ENCODE peak calls at places on chromosomes 13 and 19, in ten cellular contexts. S is NCI-H1048; X is heart right ventricle; Q is stimulated activated naive CD8-positive, alpha-beta T cell treated with anti-CD3 and anti-CD28 coated beads, Interleukin-15, Interleukin-2, amounts not matched to agents 100 U/mL and 50 U/mL, for 24 hours; R is T-helper 17 cell; K is GF-D8; Y is transverse colon; V is nephron progenitor cell; F is HCT116; J is Peyer's patch. A is an unnamed sample.

GRCh38 chr13:99629641-99630040 is 128.4 kb downstream of the TM9SF2 start:
- DNase-seq in S (no peak), X (no peak), Q (no peak), R (no peak), K (no peak), Y (no peak), V (no peak), F (no peak), J (no peak), A (no peak)

GRCh38 chr13:46119883-46120614 is 15.2 kb upstream of the CPB2 start:
- DNase-seq in S (no peak), X (no peak), Q (no peak), R (no peak), K (no peak), Y (no peak), V (no peak), F (peak), J (no peak), A (no peak)

GRCh38 chr19:46602392-46603194 is 1.5 kb downstream of the CALM3 start:
- DNase-seq in S (no peak), X (no peak), Q (peak), R (no peak), K (no peak), Y (no peak), V (no peak), F (no peak), J (peak), A (peak)

GRCh38 chr13:100254002-100254401 is 165.1 kb downstream of the PCCA start:
- DNase-seq in S (no peak), X (no peak), Q (no peak), R (no peak), K (no peak), Y (no peak), V (no peak), F (no peak), J (no peak), A (no peak)

GRCh38 chr13:112588490-112589297 is 741 bp upstream of the TUBGCP3 start:
- DNase-seq in S (no peak), X (no peak), Q (no peak), R (no peak), K (no peak), Y (no peak), V (no peak), F (no peak), J (no peak), A (peak)

GRCh38 chr13:28537149-28537548 is 42.2 kb upstream of the FLT1 start:
- DNase-seq in S (no peak), X (no peak), Q (no peak), R (no peak), K (no peak), Y (no peak), V (no peak), F (no peak), J (no peak), A (no peak)

GRCh38 chr19:14433454-14434156 is 499 bp downstream of the PKN1 start:
- DNase-seq in S (peak), X (no peak), Q (peak), R (peak), K (no peak), Y (peak), V (no peak), F (no peak), J (peak), A (peak)

GRCh38 chr13:49641810-49642291 is 13.5 kb downstream of the ARL11 start:
- DNase-seq in S (no peak), X (no peak), Q (no peak), R (no peak), K (peak), Y (peak), V (no peak), F (no peak), J (no peak), A (no peak)

GRCh38 chr13:41568143-41568989 is 111.0 kb downstream of the RGCC start:
- DNase-seq in S (no peak), X (no peak), Q (no peak), R (no peak), K (no peak), Y (no peak), V (no peak), F (no peak), J (no peak), A (peak)

GRCh38 chr13:110126391-110126961 is 180.5 kb downstream of the COL4A1 start:
- DNase-seq in S (no peak), X (peak), Q (no peak), R (no peak), K (no peak), Y (no peak), V (no peak), F (no peak), J (no peak), A (peak)

GRCh38 chr13:104015646-104016396 is 949.6 kb upstream of the SLC10A2 start:
- DNase-seq in S (no peak), X (no peak), Q (no peak), R (no peak), K (no peak), Y (no peak), V (no peak), F (no peak), J (no peak), A (no peak)

GRCh38 chr19:52099497-52100138 is 4.1 kb upstream of the ZNF841 start:
- DNase-seq in S (no peak), X (no peak), Q (no peak), R (no peak), K (no peak), Y (no peak), V (no peak), F (no peak), J (no peak), A (no peak)

GRCh38 chr13:113820813-113821651 is 42.8 kb downstream of the GAS6 start:
- DNase-seq in S (no peak), X (peak), Q (no peak), R (no peak), K (no peak), Y (peak), V (peak), F (no peak), J (no peak), A (no peak)

GRCh38 chr13:32234914-32235313 is 80.2 kb downstream of the ZAR1L start:
- DNase-seq in S (no peak), X (no peak), Q (no peak), R (no peak), K (no peak), Y (no peak), V (no peak), F (no peak), J (no peak), A (no peak)

GRCh38 chr13:21528616-21529015 is 69.5 kb upstream of the ZDHHC20 start:
- DNase-seq in S (no peak), X (no peak), Q (no peak), R (no peak), K (no peak), Y (no peak), V (no peak), F (no peak), J (no peak), A (no peak)

GRCh38 chr13:80131204-80131603 is 209.7 kb downstream of the SPRY2 start:
- DNase-seq in S (no peak), X (peak), Q (no peak), R (no peak), K (no peak), Y (peak), V (peak), F (no peak), J (peak), A (no peak)

GRCh38 chr13:96450635-96451034 is 360.7 kb downstream of the HS6ST3 start:
- DNase-seq in S (no peak), X (no peak), Q (no peak), R (no peak), K (no peak), Y (no peak), V (no peak), F (no peak), J (no peak), A (no peak)

GRCh38 chr13:37747071-37747612 is 122.4 kb downstream of the TRPC4 start:
- DNase-seq in S (no peak), X (no peak), Q (no peak), R (no peak), K (no peak), Y (no peak), V (no peak), F (no peak), J (no peak), A (no peak)

GRCh38 chr13:67614013-67614412 is 383.9 kb upstream of the PCDH9 start:
- DNase-seq in S (no peak), X (no peak), Q (no peak), R (no peak), K (no peak), Y (no peak), V (no peak), F (no peak), J (no peak), A (no peak)

GRCh38 chr19:19113040-19113541 is 25.2 kb downstream of the TMEM161A start:
- DNase-seq in S (no peak), X (no peak), Q (no peak), R (no peak), K (no peak), Y (no peak), V (peak), F (no peak), J (no peak), A (peak)

GRCh38 chr13:44117351-44117750 is 237.6 kb downstream of the LACC1 start:
- DNase-seq in S (no peak), X (no peak), Q (no peak), R (no peak), K (peak), Y (no peak), V (no peak), F (no peak), J (no peak), A (no peak)

GRCh38 chr19:16014923-16015804 is 61.1 kb upstream of the TPM4 start:
- DNase-seq in S (no peak), X (no peak), Q (no peak), R (no peak), K (no peak), Y (no peak), V (no peak), F (no peak), J (no peak), A (peak)

GRCh38 chr13:102195566-102196462 is 206.0 kb downstream of the FGF14 start:
- DNase-seq in S (no peak), X (no peak), Q (no peak), R (no peak), K (no peak), Y (no peak), V (no peak), F (no peak), J (no peak), A (no peak)

GRCh38 chr19:38718747-38719543 is 25.3 kb downstream of the CAPN12 start:
- DNase-seq in S (no peak), X (peak), Q (no peak), R (no peak), K (no peak), Y (no peak), V (no peak), F (no peak), J (no peak), A (peak)

GRCh38 chr19:57850553-57851017 is 926 bp downstream of the ZNF587 start:
- DNase-seq in S (peak), X (no peak), Q (peak), R (no peak), K (no peak), Y (peak), V (peak), F (no peak), J (peak), A (peak)

GRCh38 chr19:38952395-38953165 is 21.8 kb downstream of the MRPS12 start:
- DNase-seq in S (no peak), X (no peak), Q (peak), R (no peak), K (peak), Y (peak), V (peak), F (no peak), J (no peak), A (peak)

GRCh38 chr13:57630661-57631606 is 610 bp upstream of the PCDH17 start:
- DNase-seq in S (no peak), X (no peak), Q (no peak), R (no peak), K (no peak), Y (no peak), V (peak), F (no peak), J (no peak), A (peak)

GRCh38 chr13:23619073-23619855 is 49.1 kb downstream of the TNFRSF19 start:
- DNase-seq in S (no peak), X (no peak), Q (no peak), R (no peak), K (no peak), Y (no peak), V (no peak), F (no peak), J (no peak), A (no peak)

GRCh38 chr13:32423592-32423991 is 4.3 kb downstream of the N4BP2L1 start:
- DNase-seq in S (no peak), X (no peak), Q (no peak), R (no peak), K (peak), Y (no peak), V (no peak), F (no peak), J (no peak), A (no peak)

GRCh38 chr19:10562609-10563008 is 3.2 kb downstream of the KRI1 start:
- DNase-seq in S (no peak), X (no peak), Q (no peak), R (no peak), K (no peak), Y (no peak), V (no peak), F (no peak), J (no peak), A (no peak)

GRCh38 chr19:15379083-15379995 is at the start of gene AKAP8:
- DNase-seq in S (peak), X (peak), Q (peak), R (peak), K (peak), Y (peak), V (peak), F (peak), J (peak), A (peak)

GRCh38 chr19:50646074-50646807 is 3.0 kb upstream of the C19orf81 start:
- DNase-seq in S (no peak), X (no peak), Q (no peak), R (no peak), K (no peak), Y (no peak), V (no peak), F (peak), J (no peak), A (no peak)

A was measured in H7.